ENCODE peak calls at places on chromosomes 12 and 14, in eight cellular contexts. K, S, D, V, C, A, W and N are unnamed samples.

GRCh38 chr12:106078358-106079025 is 60.3 kb downstream of the NUAK1 start:
- DNase-seq in K (no peak), S (peak; percentile 64), D (peak; percentile 38), V (no peak), C (no peak), A (peak; percentile 61), W (no peak), N (peak; percentile 74)

GRCh38 chr14:85444685-85445084 is 85.3 kb upstream of the FLRT2 start:
- DNase-seq in K (no peak), S (peak; percentile 25), D (no peak), V (no peak), C (peak; percentile 2), A (no peak), W (no peak), N (no peak)

GRCh38 chr12:105878964-105879363 is 259.8 kb downstream of the NUAK1 start:
- DNase-seq in K (no peak), S (peak; percentile 9), D (no peak), V (no peak), C (no peak), A (no peak), W (no peak), N (no peak)

GRCh38 chr12:2414810-2415567 is 362.2 kb downstream of the CACNA1C start:
- DNase-seq in K (no peak), S (no peak), D (no peak), V (no peak), C (peak; percentile 10), A (no peak), W (no peak), N (peak; percentile 28)

GRCh38 chr12:75129275-75129674 is 80.4 kb downstream of the KCNC2 start:
- DNase-seq in K (no peak), S (no peak), D (no peak), V (no peak), C (no peak), A (no peak), W (no peak), N (no peak)

GRCh38 chr12:57370696-57371095 is 60.1 kb downstream of the R3HDM2 start:
- DNase-seq in K (no peak), S (peak; percentile 66), D (no peak), V (no peak), C (no peak), A (no peak), W (no peak), N (no peak)

GRCh38 chr14:64680013-64680674 is 24.1 kb upstream of the PLEKHG3 start:
- DNase-seq in K (no peak), S (no peak), D (no peak), V (no peak), C (no peak), A (no peak), W (no peak), N (no peak)

GRCh38 chr12:57908511-57908910 is 32.9 kb upstream of the ATP23 start:
- DNase-seq in K (no peak), S (no peak), D (no peak), V (no peak), C (no peak), A (no peak), W (no peak), N (no peak)

GRCh38 chr14:77883479-77884238 is 83.8 kb downstream of the ADCK1 start:
- DNase-seq in K (no peak), S (no peak), D (no peak), V (no peak), C (peak; percentile 19), A (no peak), W (no peak), N (no peak)

GRCh38 chr12:120067901-120068300 is 48.7 kb downstream of the RAB35 start:
- DNase-seq in K (peak; percentile 52), S (no peak), D (no peak), V (no peak), C (no peak), A (no peak), W (no peak), N (no peak)

GRCh38 chr12:29133680-29134079 is 15.4 kb upstream of the FAR2 start:
- DNase-seq in K (no peak), S (no peak), D (no peak), V (no peak), C (no peak), A (no peak), W (no peak), N (no peak)

GRCh38 chr12:55142896-55143870 is 17.0 kb downstream of the OR9K2 start:
- DNase-seq in K (no peak), S (peak; percentile 38), D (peak; percentile 64), V (no peak), C (peak; percentile 66), A (no peak), W (no peak), N (peak; percentile 3)

GRCh38 chr12:48021485-48022179 is 17.4 kb upstream of the COL2A1 start:
- DNase-seq in K (no peak), S (no peak), D (no peak), V (no peak), C (no peak), A (no peak), W (no peak), N (no peak)

GRCh38 chr12:128876559-128876958 is 23.3 kb downstream of the GLT1D1 start:
- DNase-seq in K (no peak), S (no peak), D (no peak), V (no peak), C (no peak), A (no peak), W (no peak), N (no peak)

GRCh38 chr12:128867466-128867865 is 14.2 kb downstream of the GLT1D1 start:
- DNase-seq in K (peak; percentile 77), S (no peak), D (no peak), V (peak; percentile 17), C (no peak), A (no peak), W (no peak), N (no peak)

GRCh38 chr12:128871516-128871892 is 18.2 kb downstream of the GLT1D1 start:
- DNase-seq in K (no peak), S (no peak), D (no peak), V (no peak), C (no peak), A (no peak), W (no peak), N (no peak)

DNA sequence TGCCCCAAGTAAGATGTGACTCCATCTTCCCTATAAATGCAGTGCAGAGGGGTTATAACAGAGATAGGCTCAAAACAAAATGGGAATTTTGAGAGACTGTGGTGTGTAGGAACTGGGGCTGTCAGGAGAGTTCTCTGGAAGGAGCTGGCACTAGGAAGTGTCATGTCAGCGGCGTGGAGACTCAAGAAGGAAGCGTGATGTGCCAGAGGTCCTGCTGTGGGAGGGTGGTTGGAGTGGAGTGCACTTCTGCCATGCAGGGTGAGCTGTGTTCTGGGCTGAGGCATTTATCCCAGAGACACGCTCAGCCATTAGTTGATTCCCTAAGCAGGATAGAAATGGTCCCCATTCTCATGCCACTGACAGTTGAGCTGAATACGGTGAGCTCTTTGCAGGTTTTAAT is 19.0 kb downstream of the GLT1D1 start:
- DNase-seq in K (peak; percentile 60), S (no peak), D (no peak), V (no peak), C (no peak), A (no peak), W (no peak), N (no peak)
- TF ChIP-seq POLR2A in K (no peak), S (no peak), D (no peak), V (no peak), C (no peak), A (no peak), W (no peak), N (no peak)

GRCh38 chr12:7933255-7933726 is 2.7 kb downstream of the SLC2A3 start:
- DNase-seq in K (peak; percentile 93), S (peak; percentile 96), D (peak; percentile 86), V (peak; percentile 83), C (peak; percentile 95), A (no peak), W (peak; percentile 69), N (peak; percentile 76)
- TF ChIP-seq POLR2A in K (no peak), S (peak; percentile 85), D (peak; percentile 59), V (no peak), C (no peak), A (peak; percentile 27), W (no peak), N (no peak)

DNA sequence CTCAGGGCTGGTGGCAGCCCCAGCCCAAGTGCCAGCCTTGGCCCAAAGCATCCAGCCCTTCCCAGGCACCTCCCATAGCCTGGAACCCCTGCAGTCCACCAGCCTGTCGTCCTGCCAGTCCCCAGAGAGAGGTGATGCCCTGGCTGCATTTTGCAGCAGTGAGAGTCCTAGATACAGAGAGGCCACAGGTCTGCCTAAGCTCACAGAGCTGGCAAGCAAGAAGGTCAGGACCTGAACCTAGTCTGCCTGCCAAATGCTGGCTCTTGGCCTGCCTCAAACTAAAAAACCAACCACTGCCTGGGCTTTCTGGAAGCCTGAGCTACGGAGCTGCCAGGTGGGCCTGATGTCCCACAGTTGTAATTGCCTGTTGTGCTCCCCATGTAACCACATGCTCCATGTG is 164.9 kb downstream of the PHETA1 start:
- DNase-seq in K (no peak), S (no peak), D (no peak), V (no peak), C (no peak), A (no peak), W (no peak), N (no peak)
- TF ChIP-seq POLR2A in K (no peak), S (no peak), D (no peak), V (no peak), C (no peak), A (no peak), W (no peak), N (no peak)

DNA sequence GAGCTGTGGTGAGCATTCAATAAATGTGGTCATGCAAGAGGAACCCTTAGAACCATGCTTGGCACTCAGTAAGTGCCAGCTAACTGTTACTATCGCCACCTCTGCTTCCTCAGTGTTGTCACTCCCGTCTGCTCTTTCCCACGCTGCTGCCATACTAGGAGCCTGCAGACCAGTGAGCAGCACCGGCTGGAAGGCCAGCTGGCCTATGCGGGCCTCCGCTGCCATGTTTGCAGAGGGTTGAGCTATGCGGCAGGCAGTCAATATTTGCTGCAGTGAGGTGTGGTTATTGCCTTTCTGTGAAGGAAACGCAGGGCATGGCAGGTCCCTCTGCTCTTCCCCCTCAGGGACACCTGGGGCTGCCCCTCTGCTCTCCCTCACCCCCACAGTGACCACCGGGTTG is 13.0 kb downstream of the KMT5A start:
- DNase-seq in K (no peak), S (no peak), D (no peak), V (no peak), C (no peak), A (no peak), W (no peak), N (no peak)
- TF ChIP-seq POLR2A in K (no peak), S (no peak), D (no peak), V (no peak), C (no peak), A (no peak), W (no peak), N (no peak)

GRCh38 chr12:132986001-132986884 is at the start of gene ZNF26:
- DNase-seq in K (peak; percentile 97), S (peak; percentile 91), D (peak; percentile 87), V (peak; percentile 87), C (peak; percentile 97), A (no peak), W (peak; percentile 87), N (peak; percentile 92)
- TF ChIP-seq POLR2A in K (no peak), S (peak; percentile 74), D (peak; percentile 45), V (peak; percentile 30), C (peak; percentile 86), A (no peak), W (peak; percentile 92), N (peak; percentile 74)

DNA sequence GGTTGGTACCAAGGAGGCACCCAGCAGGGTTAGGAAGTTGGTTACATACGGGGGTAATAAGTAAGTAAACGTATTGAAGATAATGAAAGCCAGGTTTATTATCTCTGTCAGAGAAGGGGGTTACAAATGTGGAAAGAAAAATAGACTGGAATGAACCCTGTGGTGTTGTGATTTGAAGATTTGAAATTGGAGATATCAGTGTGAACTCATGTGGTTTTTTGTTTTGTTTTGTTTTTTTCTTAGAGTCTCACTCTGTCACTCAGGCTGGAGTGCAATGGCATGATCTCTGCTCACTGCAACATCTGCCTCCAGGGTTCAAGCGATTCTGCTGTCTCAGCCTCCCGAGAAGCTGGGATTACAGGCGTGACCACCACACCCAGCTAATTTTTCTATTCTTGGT is 14.1 kb upstream of the SLC25A3 start:
- DNase-seq in K (peak; percentile 14), S (no peak), D (no peak), V (no peak), C (no peak), A (no peak), W (no peak), N (no peak)
- TF ChIP-seq POLR2A in K (no peak), S (no peak), D (no peak), V (no peak), C (no peak), A (no peak), W (no peak), N (no peak)